ENCODE peak calls at places on chromosomes 2 and 18, in nine cellular contexts. One of them, this sample, is unnamed.

GRCh38 chr2:134676960-134677359 is 41.8 kb downstream of the TMEM163 start:
- DNase-seq in GM04504: no peak
- DNase-seq in astrocyte of the spinal cord: no peak
- DNase-seq in left kidney: peak; percentile 10
- DNase-seq in iris pigment epithelial cell: no peak
- DNase-seq in posterior cingulate gyrus: no peak
- DNase-seq in anterior cingulate cortex: no peak
- DNase-seq in cardiac fibroblast: no peak
- DNase-seq in astrocyte of the cerebellum: no peak
- DNase-seq in this sample: no peak

GRCh38 chr2:95278051-95278471 is 3.8 kb downstream of the PROM2 start:
- DNase-seq in GM04504: peak; percentile 42
- DNase-seq in astrocyte of the spinal cord: peak; percentile 77
- DNase-seq in left kidney: no peak
- DNase-seq in iris pigment epithelial cell: peak; percentile 68
- DNase-seq in posterior cingulate gyrus: no peak
- DNase-seq in anterior cingulate cortex: no peak
- DNase-seq in cardiac fibroblast: peak; percentile 65
- DNase-seq in astrocyte of the cerebellum: peak; percentile 8
- DNase-seq in this sample: no peak

GRCh38 chr2:54619660-54620231 is 103.7 kb upstream of the EML6 start:
- DNase-seq in GM04504: no peak
- DNase-seq in astrocyte of the spinal cord: no peak
- DNase-seq in left kidney: no peak
- DNase-seq in iris pigment epithelial cell: no peak
- DNase-seq in posterior cingulate gyrus: no peak
- DNase-seq in anterior cingulate cortex: no peak
- DNase-seq in cardiac fibroblast: no peak
- DNase-seq in astrocyte of the cerebellum: no peak
- DNase-seq in this sample: no peak

GRCh38 chr18:46402396-46402795 is 254.6 kb downstream of the LOXHD1 start:
- DNase-seq in GM04504: no peak
- DNase-seq in astrocyte of the spinal cord: peak; percentile 27
- DNase-seq in left kidney: no peak
- DNase-seq in iris pigment epithelial cell: peak; percentile 80
- DNase-seq in posterior cingulate gyrus: no peak
- DNase-seq in anterior cingulate cortex: no peak
- DNase-seq in cardiac fibroblast: peak; percentile 9
- DNase-seq in astrocyte of the cerebellum: no peak
- DNase-seq in this sample: peak; percentile 18

GRCh38 chr2:126949775-126950174 is 51.1 kb downstream of the TEX51 start:
- DNase-seq in GM04504: no peak
- DNase-seq in astrocyte of the spinal cord: no peak
- DNase-seq in left kidney: no peak
- DNase-seq in iris pigment epithelial cell: no peak
- DNase-seq in posterior cingulate gyrus: no peak
- DNase-seq in anterior cingulate cortex: no peak
- DNase-seq in cardiac fibroblast: no peak
- DNase-seq in astrocyte of the cerebellum: no peak
- DNase-seq in this sample: no peak

GRCh38 chr2:203650860-203651613 is 55.4 kb upstream of the CD28 start:
- DNase-seq in GM04504: no peak
- DNase-seq in astrocyte of the spinal cord: peak; percentile 67
- DNase-seq in left kidney: peak; percentile 32
- DNase-seq in iris pigment epithelial cell: peak; percentile 74
- DNase-seq in posterior cingulate gyrus: no peak
- DNase-seq in anterior cingulate cortex: no peak
- DNase-seq in cardiac fibroblast: peak; percentile 81
- DNase-seq in astrocyte of the cerebellum: peak; percentile 28
- DNase-seq in this sample: no peak

GRCh38 chr2:54697934-54698333 is 25.5 kb upstream of the EML6 start:
- DNase-seq in GM04504: no peak
- DNase-seq in astrocyte of the spinal cord: no peak
- DNase-seq in left kidney: no peak
- DNase-seq in iris pigment epithelial cell: no peak
- DNase-seq in posterior cingulate gyrus: no peak
- DNase-seq in anterior cingulate cortex: no peak
- DNase-seq in cardiac fibroblast: no peak
- DNase-seq in astrocyte of the cerebellum: no peak
- DNase-seq in this sample: no peak

GRCh38 chr2:201696151-201696659 is 2.2 kb downstream of the MPP4 start:
- DNase-seq in GM04504: peak; percentile 94
- DNase-seq in astrocyte of the spinal cord: peak; percentile 95
- DNase-seq in left kidney: no peak
- DNase-seq in iris pigment epithelial cell: peak; percentile 79
- DNase-seq in posterior cingulate gyrus: no peak
- DNase-seq in anterior cingulate cortex: no peak
- DNase-seq in cardiac fibroblast: peak; percentile 77
- DNase-seq in astrocyte of the cerebellum: peak; percentile 85
- DNase-seq in this sample: peak; percentile 96

GRCh38 chr2:36450466-36451196 is 95.1 kb downstream of the CRIM1 start:
- DNase-seq in GM04504: peak; percentile 65
- DNase-seq in astrocyte of the spinal cord: peak; percentile 88
- DNase-seq in left kidney: no peak
- DNase-seq in iris pigment epithelial cell: peak; percentile 97
- DNase-seq in posterior cingulate gyrus: no peak
- DNase-seq in anterior cingulate cortex: no peak
- DNase-seq in cardiac fibroblast: peak; percentile 85
- DNase-seq in astrocyte of the cerebellum: peak; percentile 89
- DNase-seq in this sample: no peak

GRCh38 chr2:232332940-232333259 is 45.7 kb upstream of the ALPP start:
- DNase-seq in GM04504: no peak
- DNase-seq in astrocyte of the spinal cord: no peak
- DNase-seq in left kidney: no peak
- DNase-seq in iris pigment epithelial cell: no peak
- DNase-seq in posterior cingulate gyrus: no peak
- DNase-seq in anterior cingulate cortex: no peak
- DNase-seq in cardiac fibroblast: no peak
- DNase-seq in astrocyte of the cerebellum: no peak
- DNase-seq in this sample: no peak

GRCh38 chr2:32711219-32711618 is 83.4 kb downstream of the TTC27 start:
- DNase-seq in GM04504: peak; percentile 44
- DNase-seq in astrocyte of the spinal cord: peak; percentile 82
- DNase-seq in left kidney: peak; percentile 13
- DNase-seq in iris pigment epithelial cell: peak; percentile 93
- DNase-seq in posterior cingulate gyrus: no peak
- DNase-seq in anterior cingulate cortex: no peak
- DNase-seq in cardiac fibroblast: peak; percentile 90
- DNase-seq in astrocyte of the cerebellum: peak; percentile 67
- DNase-seq in this sample: peak; percentile 85

GRCh38 chr2:3435440-3435839 is 55.9 kb downstream of the TRAPPC12 start:
- DNase-seq in GM04504: no peak
- DNase-seq in astrocyte of the spinal cord: no peak
- DNase-seq in left kidney: no peak
- DNase-seq in iris pigment epithelial cell: no peak
- DNase-seq in posterior cingulate gyrus: no peak
- DNase-seq in anterior cingulate cortex: no peak
- DNase-seq in cardiac fibroblast: no peak
- DNase-seq in astrocyte of the cerebellum: no peak
- DNase-seq in this sample: no peak

GRCh38 chr2:21251216-21251971 is 127.6 kb downstream of the TDRD15 start:
- DNase-seq in GM04504: no peak
- DNase-seq in astrocyte of the spinal cord: no peak
- DNase-seq in left kidney: no peak
- DNase-seq in iris pigment epithelial cell: no peak
- DNase-seq in posterior cingulate gyrus: no peak
- DNase-seq in anterior cingulate cortex: no peak
- DNase-seq in cardiac fibroblast: no peak
- DNase-seq in astrocyte of the cerebellum: no peak
- DNase-seq in this sample: no peak

GRCh38 chr18:48356909-48357631 is 52.1 kb downstream of the ZBTB7C start:
- DNase-seq in GM04504: no peak
- DNase-seq in astrocyte of the spinal cord: no peak
- DNase-seq in left kidney: peak; percentile 89
- DNase-seq in iris pigment epithelial cell: no peak
- DNase-seq in posterior cingulate gyrus: no peak
- DNase-seq in anterior cingulate cortex: no peak
- DNase-seq in cardiac fibroblast: no peak
- DNase-seq in astrocyte of the cerebellum: no peak
- DNase-seq in this sample: no peak

GRCh38 chr18:9730786-9731185 is 22.7 kb downstream of the RAB31 start:
- DNase-seq in GM04504: no peak
- DNase-seq in astrocyte of the spinal cord: no peak
- DNase-seq in left kidney: no peak
- DNase-seq in iris pigment epithelial cell: no peak
- DNase-seq in posterior cingulate gyrus: no peak
- DNase-seq in anterior cingulate cortex: no peak
- DNase-seq in cardiac fibroblast: no peak
- DNase-seq in astrocyte of the cerebellum: no peak
- DNase-seq in this sample: no peak

GRCh38 chr2:128381001-128381938 is 62.6 kb upstream of the HS6ST1 start:
- DNase-seq in GM04504: no peak
- DNase-seq in astrocyte of the spinal cord: no peak
- DNase-seq in left kidney: peak; percentile 62
- DNase-seq in iris pigment epithelial cell: no peak
- DNase-seq in posterior cingulate gyrus: no peak
- DNase-seq in anterior cingulate cortex: no peak
- DNase-seq in cardiac fibroblast: peak; percentile 32
- DNase-seq in astrocyte of the cerebellum: no peak
- DNase-seq in this sample: no peak

GRCh38 chr2:182907081-182907830 is 40.8 kb upstream of the FRZB start:
- DNase-seq in GM04504: no peak
- DNase-seq in astrocyte of the spinal cord: peak; percentile 82
- DNase-seq in left kidney: peak; percentile 27
- DNase-seq in iris pigment epithelial cell: no peak
- DNase-seq in posterior cingulate gyrus: no peak
- DNase-seq in anterior cingulate cortex: no peak
- DNase-seq in cardiac fibroblast: no peak
- DNase-seq in astrocyte of the cerebellum: peak; percentile 79
- DNase-seq in this sample: no peak

GRCh38 chr2:12452211-12452610 is 264.5 kb upstream of the TRIB2 start:
- DNase-seq in GM04504: no peak
- DNase-seq in astrocyte of the spinal cord: peak; percentile 65
- DNase-seq in left kidney: peak; percentile 21
- DNase-seq in iris pigment epithelial cell: peak; percentile 92
- DNase-seq in posterior cingulate gyrus: no peak
- DNase-seq in anterior cingulate cortex: no peak
- DNase-seq in cardiac fibroblast: peak; percentile 61
- DNase-seq in astrocyte of the cerebellum: no peak
- DNase-seq in this sample: peak; percentile 69

GRCh38 chr18:55486936-55487335 is 101.1 kb downstream of the TCF4 start:
- DNase-seq in GM04504: no peak
- DNase-seq in astrocyte of the spinal cord: no peak
- DNase-seq in left kidney: no peak
- DNase-seq in iris pigment epithelial cell: no peak
- DNase-seq in posterior cingulate gyrus: no peak
- DNase-seq in anterior cingulate cortex: no peak
- DNase-seq in cardiac fibroblast: no peak
- DNase-seq in astrocyte of the cerebellum: no peak
- DNase-seq in this sample: no peak

GRCh38 chr2:133854603-133855200 is 286.4 kb upstream of the NCKAP5 start:
- DNase-seq in GM04504: no peak
- DNase-seq in astrocyte of the spinal cord: no peak
- DNase-seq in left kidney: no peak
- DNase-seq in iris pigment epithelial cell: no peak
- DNase-seq in posterior cingulate gyrus: no peak
- DNase-seq in anterior cingulate cortex: no peak
- DNase-seq in cardiac fibroblast: no peak
- DNase-seq in astrocyte of the cerebellum: no peak
- DNase-seq in this sample: no peak

GRCh38 chr2:32932825-32933755 is 13.7 kb upstream of the LTBP1 start:
- DNase-seq in GM04504: no peak
- DNase-seq in astrocyte of the spinal cord: no peak
- DNase-seq in left kidney: no peak
- DNase-seq in iris pigment epithelial cell: no peak
- DNase-seq in posterior cingulate gyrus: no peak
- DNase-seq in anterior cingulate cortex: no peak
- DNase-seq in cardiac fibroblast: no peak
- DNase-seq in astrocyte of the cerebellum: no peak
- DNase-seq in this sample: no peak

GRCh38 chr2:236546561-236546961 is 23.1 kb upstream of the ACKR3 start:
- DNase-seq in GM04504: no peak
- DNase-seq in astrocyte of the spinal cord: no peak
- DNase-seq in left kidney: no peak
- DNase-seq in iris pigment epithelial cell: no peak
- DNase-seq in posterior cingulate gyrus: no peak
- DNase-seq in anterior cingulate cortex: no peak
- DNase-seq in cardiac fibroblast: no peak
- DNase-seq in astrocyte of the cerebellum: no peak
- DNase-seq in this sample: no peak

GRCh38 chr2:5459041-5459440 is 233.1 kb upstream of the SOX11 start:
- DNase-seq in GM04504: no peak
- DNase-seq in astrocyte of the spinal cord: no peak
- DNase-seq in left kidney: no peak
- DNase-seq in iris pigment epithelial cell: no peak
- DNase-seq in posterior cingulate gyrus: no peak
- DNase-seq in anterior cingulate cortex: no peak
- DNase-seq in cardiac fibroblast: no peak
- DNase-seq in astrocyte of the cerebellum: no peak
- DNase-seq in this sample: no peak

GRCh38 chr2:129923265-129924141 is 56.0 kb upstream of the RAB6C start:
- DNase-seq in GM04504: no peak
- DNase-seq in astrocyte of the spinal cord: peak; percentile 43
- DNase-seq in left kidney: peak; percentile 86
- DNase-seq in iris pigment epithelial cell: peak; percentile 42
- DNase-seq in posterior cingulate gyrus: no peak
- DNase-seq in anterior cingulate cortex: peak; percentile 13
- DNase-seq in cardiac fibroblast: peak; percentile 61
- DNase-seq in astrocyte of the cerebellum: peak; percentile 33
- DNase-seq in this sample: peak; percentile 2

GRCh38 chr2:240919161-240919781 is 13.1 kb downstream of the CROCC2 start:
- DNase-seq in GM04504: no peak
- DNase-seq in astrocyte of the spinal cord: no peak
- DNase-seq in left kidney: no peak
- DNase-seq in iris pigment epithelial cell: no peak
- DNase-seq in posterior cingulate gyrus: no peak
- DNase-seq in anterior cingulate cortex: no peak
- DNase-seq in cardiac fibroblast: no peak
- DNase-seq in astrocyte of the cerebellum: no peak
- DNase-seq in this sample: no peak

GRCh38 chr2:232229296-232229916 is 149.1 kb upstream of the ALPP start:
- DNase-seq in GM04504: no peak
- DNase-seq in astrocyte of the spinal cord: no peak
- DNase-seq in left kidney: no peak
- DNase-seq in iris pigment epithelial cell: peak; percentile 69
- DNase-seq in posterior cingulate gyrus: no peak
- DNase-seq in anterior cingulate cortex: no peak
- DNase-seq in cardiac fibroblast: peak; percentile 29
- DNase-seq in astrocyte of the cerebellum: no peak
- DNase-seq in this sample: no peak

GRCh38 chr2:148306027-148306426 is 285.1 kb downstream of the MBD5 start:
- DNase-seq in GM04504: no peak
- DNase-seq in astrocyte of the spinal cord: no peak
- DNase-seq in left kidney: no peak
- DNase-seq in iris pigment epithelial cell: no peak
- DNase-seq in posterior cingulate gyrus: no peak
- DNase-seq in anterior cingulate cortex: no peak
- DNase-seq in cardiac fibroblast: no peak
- DNase-seq in astrocyte of the cerebellum: no peak
- DNase-seq in this sample: no peak

GRCh38 chr2:227701556-227701955 is 16.3 kb downstream of the SLC19A3 start:
- DNase-seq in GM04504: no peak
- DNase-seq in astrocyte of the spinal cord: no peak
- DNase-seq in left kidney: no peak
- DNase-seq in iris pigment epithelial cell: no peak
- DNase-seq in posterior cingulate gyrus: no peak
- DNase-seq in anterior cingulate cortex: no peak
- DNase-seq in cardiac fibroblast: no peak
- DNase-seq in astrocyte of the cerebellum: no peak
- DNase-seq in this sample: no peak

GRCh38 chr2:33498291-33498956 is 22.0 kb downstream of the RASGRP3 start:
- DNase-seq in GM04504: no peak
- DNase-seq in astrocyte of the spinal cord: peak; percentile 32
- DNase-seq in left kidney: no peak
- DNase-seq in iris pigment epithelial cell: peak; percentile 36
- DNase-seq in posterior cingulate gyrus: no peak
- DNase-seq in anterior cingulate cortex: no peak
- DNase-seq in cardiac fibroblast: no peak
- DNase-seq in astrocyte of the cerebellum: no peak
- DNase-seq in this sample: no peak